ENCODE peak calls at places on chromosomes 12 and 14, in seven cellular contexts. One of them, this sample, is unnamed.

GRCh38 chr12:121452356-121453021 is 52.6 kb downstream of the RNF34 start:
- DNase-seq in stomach: no peak
- DNase-seq in T-helper 17 cell: no peak
- DNase-seq in lower lobe of right lung: peak
- DNase-seq in A549: no peak
- DNase-seq in stimulated activated CD8-positive, alpha-beta memory T cell treated with anti-CD3 and anti-CD28 coated beads, Interleukin-15, amount 100 ng/mL, for 24 hours: no peak
- DNase-seq in NCI-H2081: no peak
- DNase-seq in this sample: no peak

GRCh38 chr14:54447231-54447692 is 6.1 kb upstream of the CNIH1 start:
- DNase-seq in stomach: peak
- DNase-seq in T-helper 17 cell: no peak
- DNase-seq in lower lobe of right lung: peak
- DNase-seq in A549: peak
- DNase-seq in stimulated activated CD8-positive, alpha-beta memory T cell treated with anti-CD3 and anti-CD28 coated beads, Interleukin-15, amount 100 ng/mL, for 24 hours: no peak
- DNase-seq in NCI-H2081: no peak
- DNase-seq in this sample: no peak

GRCh38 chr14:95564060-95564459 is 29.2 kb downstream of the GLRX5 start:
- DNase-seq in stomach: no peak
- DNase-seq in T-helper 17 cell: no peak
- DNase-seq in lower lobe of right lung: no peak
- DNase-seq in A549: no peak
- DNase-seq in stimulated activated CD8-positive, alpha-beta memory T cell treated with anti-CD3 and anti-CD28 coated beads, Interleukin-15, amount 100 ng/mL, for 24 hours: no peak
- DNase-seq in NCI-H2081: no peak
- DNase-seq in this sample: no peak

GRCh38 chr12:99713946-99714520 is 66.5 kb downstream of the GARIN6 start:
- DNase-seq in stomach: no peak
- DNase-seq in T-helper 17 cell: no peak
- DNase-seq in lower lobe of right lung: no peak
- DNase-seq in A549: no peak
- DNase-seq in stimulated activated CD8-positive, alpha-beta memory T cell treated with anti-CD3 and anti-CD28 coated beads, Interleukin-15, amount 100 ng/mL, for 24 hours: no peak
- DNase-seq in NCI-H2081: no peak
- DNase-seq in this sample: no peak

GRCh38 chr12:85920324-85920947 is 46.3 kb downstream of the NTS start:
- DNase-seq in stomach: no peak
- DNase-seq in T-helper 17 cell: no peak
- DNase-seq in lower lobe of right lung: no peak
- DNase-seq in A549: no peak
- DNase-seq in stimulated activated CD8-positive, alpha-beta memory T cell treated with anti-CD3 and anti-CD28 coated beads, Interleukin-15, amount 100 ng/mL, for 24 hours: no peak
- DNase-seq in NCI-H2081: peak
- DNase-seq in this sample: no peak

GRCh38 chr14:63214417-63215196 is 10.4 kb downstream of the RHOJ start:
- DNase-seq in stomach: no peak
- DNase-seq in T-helper 17 cell: no peak
- DNase-seq in lower lobe of right lung: no peak
- DNase-seq in A549: no peak
- DNase-seq in stimulated activated CD8-positive, alpha-beta memory T cell treated with anti-CD3 and anti-CD28 coated beads, Interleukin-15, amount 100 ng/mL, for 24 hours: no peak
- DNase-seq in NCI-H2081: no peak
- DNase-seq in this sample: no peak

GRCh38 chr12:49564241-49565118 is 3.5 kb downstream of the MCRS1 start:
- DNase-seq in stomach: no peak
- DNase-seq in T-helper 17 cell: no peak
- DNase-seq in lower lobe of right lung: no peak
- DNase-seq in A549: no peak
- DNase-seq in stimulated activated CD8-positive, alpha-beta memory T cell treated with anti-CD3 and anti-CD28 coated beads, Interleukin-15, amount 100 ng/mL, for 24 hours: no peak
- DNase-seq in NCI-H2081: no peak
- DNase-seq in this sample: no peak

GRCh38 chr12:50103767-50104321 is at the start of gene GPD1:
- DNase-seq in stomach: peak
- DNase-seq in T-helper 17 cell: no peak
- DNase-seq in lower lobe of right lung: peak
- DNase-seq in A549: no peak
- DNase-seq in stimulated activated CD8-positive, alpha-beta memory T cell treated with anti-CD3 and anti-CD28 coated beads, Interleukin-15, amount 100 ng/mL, for 24 hours: no peak
- DNase-seq in NCI-H2081: peak
- DNase-seq in this sample: no peak

GRCh38 chr12:76679778-76680177 is 84.1 kb upstream of the ZDHHC17 start:
- DNase-seq in stomach: no peak
- DNase-seq in T-helper 17 cell: no peak
- DNase-seq in lower lobe of right lung: no peak
- DNase-seq in A549: no peak
- DNase-seq in stimulated activated CD8-positive, alpha-beta memory T cell treated with anti-CD3 and anti-CD28 coated beads, Interleukin-15, amount 100 ng/mL, for 24 hours: no peak
- DNase-seq in NCI-H2081: no peak
- DNase-seq in this sample: no peak

GRCh38 chr12:91854725-91855124 is 290.9 kb downstream of the BTG1 start:
- DNase-seq in stomach: no peak
- DNase-seq in T-helper 17 cell: no peak
- DNase-seq in lower lobe of right lung: no peak
- DNase-seq in A549: no peak
- DNase-seq in stimulated activated CD8-positive, alpha-beta memory T cell treated with anti-CD3 and anti-CD28 coated beads, Interleukin-15, amount 100 ng/mL, for 24 hours: no peak
- DNase-seq in NCI-H2081: no peak
- DNase-seq in this sample: no peak

GRCh38 chr12:8120072-8120713 is 3.2 kb upstream of the CLEC4A start:
- DNase-seq in stomach: no peak
- DNase-seq in T-helper 17 cell: no peak
- DNase-seq in lower lobe of right lung: no peak
- DNase-seq in A549: no peak
- DNase-seq in stimulated activated CD8-positive, alpha-beta memory T cell treated with anti-CD3 and anti-CD28 coated beads, Interleukin-15, amount 100 ng/mL, for 24 hours: no peak
- DNase-seq in NCI-H2081: no peak
- DNase-seq in this sample: no peak

GRCh38 chr12:121390856-121391255 is 9.1 kb upstream of the RNF34 start:
- DNase-seq in stomach: no peak
- DNase-seq in T-helper 17 cell: no peak
- DNase-seq in lower lobe of right lung: no peak
- DNase-seq in A549: no peak
- DNase-seq in stimulated activated CD8-positive, alpha-beta memory T cell treated with anti-CD3 and anti-CD28 coated beads, Interleukin-15, amount 100 ng/mL, for 24 hours: no peak
- DNase-seq in NCI-H2081: no peak
- DNase-seq in this sample: no peak

GRCh38 chr12:89183985-89184435 is 168.3 kb downstream of the DUSP6 start:
- DNase-seq in stomach: no peak
- DNase-seq in T-helper 17 cell: no peak
- DNase-seq in lower lobe of right lung: peak
- DNase-seq in A549: no peak
- DNase-seq in stimulated activated CD8-positive, alpha-beta memory T cell treated with anti-CD3 and anti-CD28 coated beads, Interleukin-15, amount 100 ng/mL, for 24 hours: no peak
- DNase-seq in NCI-H2081: no peak
- DNase-seq in this sample: no peak

GRCh38 chr12:56616924-56617323 is 13.2 kb downstream of the BAZ2A start:
- DNase-seq in stomach: no peak
- DNase-seq in T-helper 17 cell: no peak
- DNase-seq in lower lobe of right lung: no peak
- DNase-seq in A549: no peak
- DNase-seq in stimulated activated CD8-positive, alpha-beta memory T cell treated with anti-CD3 and anti-CD28 coated beads, Interleukin-15, amount 100 ng/mL, for 24 hours: no peak
- DNase-seq in NCI-H2081: no peak
- DNase-seq in this sample: no peak

GRCh38 chr12:24127919-24128721 is 178.7 kb upstream of the SOX5 start:
- DNase-seq in stomach: no peak
- DNase-seq in T-helper 17 cell: no peak
- DNase-seq in lower lobe of right lung: no peak
- DNase-seq in A549: no peak
- DNase-seq in stimulated activated CD8-positive, alpha-beta memory T cell treated with anti-CD3 and anti-CD28 coated beads, Interleukin-15, amount 100 ng/mL, for 24 hours: no peak
- DNase-seq in NCI-H2081: no peak
- DNase-seq in this sample: no peak

GRCh38 chr14:30874120-30874998 is at the start of gene COCH:
- DNase-seq in stomach: peak
- DNase-seq in T-helper 17 cell: peak
- DNase-seq in lower lobe of right lung: peak
- DNase-seq in A549: peak
- DNase-seq in stimulated activated CD8-positive, alpha-beta memory T cell treated with anti-CD3 and anti-CD28 coated beads, Interleukin-15, amount 100 ng/mL, for 24 hours: peak
- DNase-seq in NCI-H2081: peak
- DNase-seq in this sample: peak

GRCh38 chr14:93173943-93174395 is 10.7 kb downstream of the MOAP1 start:
- DNase-seq in stomach: peak
- DNase-seq in T-helper 17 cell: no peak
- DNase-seq in lower lobe of right lung: no peak
- DNase-seq in A549: no peak
- DNase-seq in stimulated activated CD8-positive, alpha-beta memory T cell treated with anti-CD3 and anti-CD28 coated beads, Interleukin-15, amount 100 ng/mL, for 24 hours: no peak
- DNase-seq in NCI-H2081: no peak
- DNase-seq in this sample: no peak

GRCh38 chr14:92644166-92644565 is 104.3 kb downstream of the LGMN start:
- DNase-seq in stomach: no peak
- DNase-seq in T-helper 17 cell: no peak
- DNase-seq in lower lobe of right lung: no peak
- DNase-seq in A549: no peak
- DNase-seq in stimulated activated CD8-positive, alpha-beta memory T cell treated with anti-CD3 and anti-CD28 coated beads, Interleukin-15, amount 100 ng/mL, for 24 hours: no peak
- DNase-seq in NCI-H2081: no peak
- DNase-seq in this sample: no peak

GRCh38 chr14:81388236-81388801 is 11.8 kb downstream of the STON2 start:
- DNase-seq in stomach: no peak
- DNase-seq in T-helper 17 cell: no peak
- DNase-seq in lower lobe of right lung: no peak
- DNase-seq in A549: no peak
- DNase-seq in stimulated activated CD8-positive, alpha-beta memory T cell treated with anti-CD3 and anti-CD28 coated beads, Interleukin-15, amount 100 ng/mL, for 24 hours: no peak
- DNase-seq in NCI-H2081: no peak
- DNase-seq in this sample: no peak

GRCh38 chr14:96271421-96271762 is 15.4 kb downstream of the BDKRB1 start:
- DNase-seq in stomach: no peak
- DNase-seq in T-helper 17 cell: no peak
- DNase-seq in lower lobe of right lung: no peak
- DNase-seq in A549: no peak
- DNase-seq in stimulated activated CD8-positive, alpha-beta memory T cell treated with anti-CD3 and anti-CD28 coated beads, Interleukin-15, amount 100 ng/mL, for 24 hours: no peak
- DNase-seq in NCI-H2081: no peak
- DNase-seq in this sample: no peak

GRCh38 chr12:32901553-32901952 is 5.0 kb upstream of the PKP2 start:
- DNase-seq in stomach: no peak
- DNase-seq in T-helper 17 cell: no peak
- DNase-seq in lower lobe of right lung: no peak
- DNase-seq in A549: no peak
- DNase-seq in stimulated activated CD8-positive, alpha-beta memory T cell treated with anti-CD3 and anti-CD28 coated beads, Interleukin-15, amount 100 ng/mL, for 24 hours: no peak
- DNase-seq in NCI-H2081: no peak
- DNase-seq in this sample: no peak

GRCh38 chr12:79673334-79673733 is 17.4 kb downstream of the PAWR start:
- DNase-seq in stomach: no peak
- DNase-seq in T-helper 17 cell: no peak
- DNase-seq in lower lobe of right lung: no peak
- DNase-seq in A549: no peak
- DNase-seq in stimulated activated CD8-positive, alpha-beta memory T cell treated with anti-CD3 and anti-CD28 coated beads, Interleukin-15, amount 100 ng/mL, for 24 hours: no peak
- DNase-seq in NCI-H2081: no peak
- DNase-seq in this sample: no peak

GRCh38 chr12:12757121-12757520 is 28.3 kb upstream of the APOLD1 start:
- DNase-seq in stomach: no peak
- DNase-seq in T-helper 17 cell: no peak
- DNase-seq in lower lobe of right lung: no peak
- DNase-seq in A549: no peak
- DNase-seq in stimulated activated CD8-positive, alpha-beta memory T cell treated with anti-CD3 and anti-CD28 coated beads, Interleukin-15, amount 100 ng/mL, for 24 hours: no peak
- DNase-seq in NCI-H2081: no peak
- DNase-seq in this sample: no peak

GRCh38 chr14:81303258-81303935 is 82.6 kb upstream of the GTF2A1 start:
- DNase-seq in stomach: peak
- DNase-seq in T-helper 17 cell: no peak
- DNase-seq in lower lobe of right lung: peak
- DNase-seq in A549: no peak
- DNase-seq in stimulated activated CD8-positive, alpha-beta memory T cell treated with anti-CD3 and anti-CD28 coated beads, Interleukin-15, amount 100 ng/mL, for 24 hours: no peak
- DNase-seq in NCI-H2081: peak
- DNase-seq in this sample: no peak

GRCh38 chr14:64720190-64720589 is 16.0 kb downstream of the PLEKHG3 start:
- DNase-seq in stomach: peak
- DNase-seq in T-helper 17 cell: no peak
- DNase-seq in lower lobe of right lung: no peak
- DNase-seq in A549: peak
- DNase-seq in stimulated activated CD8-positive, alpha-beta memory T cell treated with anti-CD3 and anti-CD28 coated beads, Interleukin-15, amount 100 ng/mL, for 24 hours: no peak
- DNase-seq in NCI-H2081: no peak
- DNase-seq in this sample: no peak

GRCh38 chr12:88052686-88053085 is 23.5 kb upstream of the C12orf50 start:
- DNase-seq in stomach: no peak
- DNase-seq in T-helper 17 cell: no peak
- DNase-seq in lower lobe of right lung: no peak
- DNase-seq in A549: no peak
- DNase-seq in stimulated activated CD8-positive, alpha-beta memory T cell treated with anti-CD3 and anti-CD28 coated beads, Interleukin-15, amount 100 ng/mL, for 24 hours: no peak
- DNase-seq in NCI-H2081: peak
- DNase-seq in this sample: peak

GRCh38 chr14:61553730-61554641 is 141.3 kb upstream of the HIF1A start:
- DNase-seq in stomach: no peak
- DNase-seq in T-helper 17 cell: no peak
- DNase-seq in lower lobe of right lung: no peak
- DNase-seq in A549: peak
- DNase-seq in stimulated activated CD8-positive, alpha-beta memory T cell treated with anti-CD3 and anti-CD28 coated beads, Interleukin-15, amount 100 ng/mL, for 24 hours: no peak
- DNase-seq in NCI-H2081: no peak
- DNase-seq in this sample: no peak

GRCh38 chr14:68757618-68758081 is 35.2 kb downstream of the ZFP36L1 start:
- DNase-seq in stomach: no peak
- DNase-seq in T-helper 17 cell: no peak
- DNase-seq in lower lobe of right lung: peak
- DNase-seq in A549: no peak
- DNase-seq in stimulated activated CD8-positive, alpha-beta memory T cell treated with anti-CD3 and anti-CD28 coated beads, Interleukin-15, amount 100 ng/mL, for 24 hours: no peak
- DNase-seq in NCI-H2081: no peak
- DNase-seq in this sample: no peak

GRCh38 chr14:61168126-61168525 is 113.0 kb downstream of the TMEM30B start:
- DNase-seq in stomach: no peak
- DNase-seq in T-helper 17 cell: no peak
- DNase-seq in lower lobe of right lung: no peak
- DNase-seq in A549: no peak
- DNase-seq in stimulated activated CD8-positive, alpha-beta memory T cell treated with anti-CD3 and anti-CD28 coated beads, Interleukin-15, amount 100 ng/mL, for 24 hours: no peak
- DNase-seq in NCI-H2081: no peak
- DNase-seq in this sample: no peak

This sample was measured in T-helper 1 cell.